ENCODE peak calls at places on chromosomes 7 and 10, in ten cellular contexts. B is SK-N-SH; U is prostate gland; W is nephron progenitor cell; P is IMR-90; N is AG10803; M is CD4-positive, alpha-beta T cell; H is keratinocyte; O is WTC11; Z is HFF-Myc. F is an unnamed sample.

GRCh38 chr7:69457912-69458491 is 140.3 kb upstream of the AUTS2 start:
- DNase-seq in N (peak), U (no peak), H (no peak), P (no peak), W (no peak), M (no peak), O (peak), Z (no peak), B (no peak), F (no peak)

GRCh38 chr10:132592790-132593788 is 55.5 kb downstream of the INPP5A start:
- DNase-seq in P (no peak), N (no peak), M (no peak), Z (no peak), U (no peak), O (peak), B (no peak), H (no peak), W (no peak), F (peak)

GRCh38 chr10:21924511-21924910 is 79.0 kb downstream of the DNAJC1 start:
- DNase-seq in U (no peak), W (no peak), B (no peak), P (no peak), M (no peak), N (no peak), O (no peak), H (no peak), Z (no peak), F (no peak)

GRCh38 chr7:150322833-150323681 is at the start of the genes ACTR3C and LRRC61:
- DNase-seq in O (peak), B (peak), M (peak), P (no peak), Z (no peak), U (peak), N (no peak), H (no peak), W (no peak), F (no peak)

GRCh38 chr10:4775808-4776207 is 50.2 kb upstream of the AKR1E2 start:
- DNase-seq in W (no peak), N (peak), H (peak), P (peak), U (no peak), O (no peak), Z (no peak), M (no peak), B (no peak), F (no peak)

GRCh38 chr7:80493121-80493849 is 18.6 kb downstream of the GNAT3 start:
- DNase-seq in U (no peak), M (no peak), B (no peak), P (no peak), Z (no peak), H (no peak), N (peak), O (no peak), W (no peak), F (no peak)

GRCh38 chr10:96720422-96721206 is at the start of gene PIK3AP1:
- DNase-seq in B (peak), W (peak), M (peak), U (no peak), N (no peak), P (no peak), H (no peak), Z (no peak), O (peak), F (peak)

GRCh38 chr7:2521952-2522591 is 2.5 kb downstream of the LFNG start:
- DNase-seq in H (no peak), P (no peak), U (no peak), W (no peak), N (no peak), B (no peak), Z (no peak), O (no peak), M (peak), F (no peak)

GRCh38 chr10:101694674-101695403 is at the start of gene FBXW4:
- DNase-seq in N (peak), M (peak), U (peak), B (peak), W (peak), P (peak), H (no peak), O (peak), Z (no peak), F (peak)

GRCh38 chr7:123410273-123410928 is 124.0 kb downstream of the IQUB start:
- DNase-seq in Z (no peak), P (no peak), M (no peak), B (no peak), N (no peak), W (no peak), U (peak), O (no peak), H (no peak), F (no peak)

GRCh38 chr7:21407806-21408480 is 19.9 kb upstream of the SP4 start:
- DNase-seq in N (no peak), P (no peak), O (no peak), M (no peak), U (no peak), W (no peak), H (no peak), B (no peak), Z (no peak), F (no peak)

GRCh38 chr7:139321071-139321745 is 19.9 kb upstream of the FMC1 start:
- DNase-seq in H (no peak), O (peak), M (no peak), W (peak), P (peak), U (no peak), N (peak), B (no peak), Z (no peak), F (no peak)

GRCh38 chr7:17709599-17709998 is 230.7 kb downstream of the SNX13 start:
- DNase-seq in O (no peak), M (no peak), H (no peak), U (no peak), B (no peak), N (no peak), P (no peak), Z (no peak), W (no peak), F (no peak)

GRCh38 chr10:36358736-36359135 is 716.6 kb upstream of the FZD8 start:
- DNase-seq in B (no peak), O (no peak), M (no peak), U (no peak), H (no peak), W (no peak), P (peak), Z (no peak), N (no peak), F (no peak)

GRCh38 chr10:90587081-90587491 is 270.8 kb downstream of the HTR7 start:
- DNase-seq in U (no peak), B (no peak), M (no peak), N (no peak), W (no peak), H (no peak), P (peak), Z (peak), O (no peak), F (no peak)

GRCh38 chr10:26801274-26801673 is 59.5 kb downstream of the ABI1 start:
- DNase-seq in B (no peak), H (no peak), P (no peak), Z (no peak), U (no peak), N (no peak), O (no peak), M (no peak), W (no peak), F (no peak)

GRCh38 chr7:5670173-5670933 is 111.1 kb downstream of the RNF216 start:
- DNase-seq in B (no peak), O (no peak), P (peak), M (no peak), N (no peak), H (no peak), U (no peak), W (no peak), Z (no peak), F (peak)

GRCh38 chr10:124383496-124383895 is 35.2 kb downstream of the OAT start:
- DNase-seq in P (no peak), H (no peak), M (no peak), U (no peak), Z (no peak), W (no peak), N (no peak), O (no peak), B (no peak), F (peak)

GRCh38 chr10:14604181-14605142 is 170.2 kb downstream of the FAM107B start:
- DNase-seq in B (peak), Z (no peak), N (peak), P (peak), O (peak), M (peak), U (peak), H (no peak), W (peak), F (peak)

GRCh38 chr7:3092468-3092867 is 48.8 kb upstream of the CARD11 start:
- DNase-seq in W (no peak), O (no peak), U (no peak), H (no peak), P (peak), N (no peak), Z (no peak), M (peak), B (no peak), F (no peak)

GRCh38 chr7:143988986-143989745 is 11.0 kb upstream of the OR6B1 start:
- DNase-seq in P (peak), M (no peak), Z (no peak), O (no peak), N (peak), H (no peak), W (no peak), U (no peak), B (no peak), F (no peak)

GRCh38 chr7:122736183-122736582 is 33.5 kb upstream of the RNF148 start:
- DNase-seq in W (no peak), P (no peak), Z (no peak), O (no peak), U (no peak), H (no peak), M (no peak), B (no peak), N (no peak), F (no peak)

GRCh38 chr7:28882896-28883470 is 75.1 kb downstream of the TRIL start:
- DNase-seq in U (no peak), B (no peak), M (no peak), P (no peak), O (no peak), H (no peak), N (no peak), W (no peak), Z (no peak), F (no peak)

GRCh38 chr7:107614425-107614824 is 34.4 kb downstream of the BCAP29 start:
- DNase-seq in H (no peak), N (peak), M (no peak), B (no peak), O (no peak), W (no peak), P (peak), U (no peak), Z (peak), F (no peak)

DNA sequence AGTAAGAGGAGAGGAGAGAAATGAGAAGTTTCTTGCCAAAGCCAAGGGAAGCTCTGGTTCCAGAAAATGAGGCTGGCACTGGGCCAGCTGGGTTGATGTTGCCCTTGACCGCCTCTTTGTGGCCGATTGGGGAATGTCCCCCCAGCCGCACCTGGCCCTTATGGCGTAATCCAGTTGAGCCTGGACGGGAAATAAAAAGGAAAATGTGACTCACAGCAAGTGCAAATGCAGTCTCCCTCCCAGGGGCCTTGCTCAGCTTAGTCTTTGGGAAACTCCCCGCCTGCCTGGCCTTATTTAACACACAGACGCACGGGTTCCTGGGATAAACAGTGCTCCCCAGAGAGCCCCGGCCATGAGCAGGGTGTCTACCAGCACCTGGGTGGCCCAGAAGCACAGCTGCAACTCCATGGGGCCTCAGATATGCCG is 174.8 kb downstream of the KIAA1217 start:
- DNase-seq in U (peak), Z (peak), O (peak), N (peak), M (no peak), P (peak), W (peak), B (peak), H (peak), F (peak)
- TF ChIP-seq CTCF in U (peak), Z (peak), O (peak), N (peak), M (no peak), P (peak), W (peak), B (peak), H (peak), F (peak)

GRCh38 chr7:49850921-49851613 is 77.6 kb downstream of the VWC2 start:
- DNase-seq in B (no peak), W (no peak), U (no peak), P (no peak), O (peak), M (no peak), N (no peak), Z (no peak), H (no peak), F (no peak)

GRCh38 chr7:49860293-49860692 is 86.9 kb downstream of the VWC2 start:
- DNase-seq in U (no peak), N (no peak), O (no peak), M (no peak), P (no peak), H (no peak), W (no peak), B (no peak), Z (no peak), F (no peak)

GRCh38 chr7:49852619-49853462 is 79.4 kb downstream of the VWC2 start:
- DNase-seq in P (peak), W (peak), H (peak), M (no peak), U (peak), N (peak), O (peak), B (peak), Z (peak), F (no peak)

DNA sequence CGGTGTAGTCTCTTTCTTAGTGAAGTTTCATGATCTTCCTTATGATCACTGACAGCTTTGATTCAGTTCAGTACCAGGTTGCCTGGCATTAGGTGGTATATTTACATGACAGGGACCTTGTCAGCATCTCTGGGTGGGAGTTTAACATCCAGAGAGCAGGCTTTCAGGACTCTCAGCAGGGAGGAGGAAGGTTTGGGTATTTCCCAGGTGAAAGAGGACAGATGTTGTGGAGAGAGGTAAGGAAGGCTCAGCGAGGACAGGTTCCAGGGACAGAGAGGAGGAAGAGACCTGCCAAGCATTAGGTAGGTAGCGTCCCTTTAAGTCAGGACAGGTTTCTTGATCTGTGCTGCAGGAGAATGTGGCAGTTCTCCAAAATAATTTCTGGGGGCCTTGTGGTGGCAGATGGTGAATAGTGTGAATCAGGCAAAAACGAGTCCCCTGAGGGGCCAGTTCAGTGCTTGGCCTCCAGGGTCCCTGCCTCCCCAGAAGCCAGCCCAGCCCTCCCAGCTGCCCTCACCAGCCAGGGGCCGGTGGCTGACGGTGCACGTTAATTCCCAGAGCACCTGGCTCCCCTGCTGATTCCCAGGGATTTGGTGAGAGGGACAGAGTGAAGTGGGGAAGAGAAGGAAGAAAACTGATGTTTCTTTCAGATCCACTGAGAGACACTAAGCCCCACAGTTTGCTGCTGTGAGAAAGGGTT is 82.0 kb downstream of the VWC2 start:
- DNase-seq in Z (no peak), W (no peak), U (no peak), H (no peak), M (no peak), O (peak), N (no peak), P (no peak), B (no peak), F (no peak)
- TF ChIP-seq CTCF in Z (no peak), W (no peak), U (no peak), H (no peak), M (no peak), O (no peak), N (no peak), P (no peak), B (no peak), F (no peak)

DNA sequence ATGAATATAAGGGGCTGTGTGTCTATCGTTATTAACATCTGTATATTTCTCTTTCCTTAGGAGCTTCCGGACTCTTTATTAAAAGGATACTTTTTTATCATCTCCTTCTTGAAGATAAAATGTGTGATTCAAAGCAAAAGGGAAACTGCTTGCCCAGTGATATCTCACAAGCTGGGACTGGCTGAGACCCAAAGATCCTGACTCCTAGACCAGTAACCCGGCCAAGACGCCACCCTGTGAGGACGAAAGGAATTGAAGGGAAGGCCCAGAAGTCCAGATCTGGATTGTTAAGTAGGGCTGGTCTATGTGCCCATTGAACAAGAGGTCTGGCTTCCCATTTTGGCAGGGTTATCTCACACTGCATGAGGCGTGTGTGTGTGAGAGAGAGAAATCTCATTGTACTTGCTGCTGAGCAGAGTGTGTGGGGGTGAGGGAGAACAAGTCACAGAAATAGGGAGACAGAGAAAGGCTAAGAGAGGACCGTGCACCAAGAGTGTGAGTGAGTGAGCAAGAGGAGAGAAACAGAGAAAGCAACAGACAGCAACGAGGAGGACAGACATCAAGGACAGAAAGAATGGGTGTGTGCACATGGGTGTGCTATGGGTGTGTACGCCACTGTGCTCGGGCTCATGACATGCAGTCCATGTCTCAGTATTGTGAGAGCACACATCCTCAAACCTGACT is 75.4 kb downstream of the PLXNA4 start:
- DNase-seq in O (peak), H (no peak), B (peak), U (no peak), W (no peak), P (no peak), Z (no peak), N (peak), M (no peak), F (peak)
- TF ChIP-seq CTCF in O (no peak), H (no peak), B (peak), U (no peak), W (no peak), P (no peak), Z (no peak), N (peak), M (no peak), F (peak)

DNA sequence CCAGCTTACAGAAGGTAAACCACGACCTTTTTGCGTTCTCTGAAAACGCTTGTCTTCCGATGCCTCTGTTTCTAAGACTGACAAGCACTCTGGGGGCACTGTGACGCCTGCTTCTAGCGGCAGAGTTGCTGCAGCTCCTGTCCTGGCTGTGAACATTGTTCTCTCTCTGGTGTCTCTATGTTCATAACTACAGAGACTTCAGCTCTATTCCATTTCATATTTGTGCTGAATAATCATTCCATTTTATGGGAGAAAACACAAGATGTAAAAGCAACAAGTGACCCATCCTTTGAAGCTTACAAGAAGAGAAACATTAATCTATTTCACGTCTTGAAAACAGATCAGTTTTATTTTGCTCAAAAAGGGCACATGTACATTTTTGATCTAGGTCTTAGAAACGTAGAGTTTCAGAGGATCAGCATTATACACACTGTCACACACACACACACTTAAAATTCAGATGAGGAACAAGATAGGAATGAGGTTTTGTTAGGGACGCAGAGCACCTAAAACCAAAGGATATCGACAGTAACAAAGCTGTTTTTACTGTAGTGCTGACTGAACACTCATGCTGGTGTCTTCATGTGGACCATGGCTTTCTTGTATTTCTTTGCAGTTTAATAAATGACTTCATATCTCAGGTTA is 3.0 kb downstream of the IKZF1 start:
- DNase-seq in Z (no peak), W (no peak), O (no peak), N (no peak), B (no peak), M (peak), U (no peak), P (no peak), H (no peak), F (no peak)
- TF ChIP-seq CTCF in Z (no peak), W (no peak), O (no peak), N (no peak), B (no peak), M (no peak), U (no peak), P (no peak), H (no peak), F (no peak)